ENCODE peak calls at places on chromosome 3, in seven cellular contexts. D, Q, M, N, L, I and V are unnamed samples.

GRCh38 chr3:127699946-127700300 is 27.2 kb downstream of the ABTB1 start:
- DNase-seq in D (no peak), Q (no peak), M (no peak), N (no peak), L (no peak), I (no peak), V (no peak)

GRCh38 chr3:3629911-3630310 is 169.3 kb upstream of the LRRN1 start:
- DNase-seq in D (no peak), Q (no peak), M (no peak), N (no peak), L (no peak), I (no peak), V (no peak)

GRCh38 chr3:151467069-151467468 is 6.2 kb upstream of the IGSF10 start:
- DNase-seq in D (no peak), Q (no peak), M (no peak), N (no peak), L (no peak), I (no peak), V (no peak)

GRCh38 chr3:122609798-122610559 is 32.5 kb downstream of the PARP15 start:
- DNase-seq in D (no peak), Q (no peak), M (no peak), N (no peak), L (peak; percentile 46), I (no peak), V (no peak)

GRCh38 chr3:56782900-56783299 is 18.8 kb downstream of the ARHGEF3 start:
- DNase-seq in D (no peak), Q (no peak), M (no peak), N (no peak), L (no peak), I (no peak), V (no peak)

GRCh38 chr3:160780246-160780645 is 24.2 kb downstream of the PPM1L start:
- DNase-seq in D (no peak), Q (no peak), M (no peak), N (no peak), L (no peak), I (no peak), V (no peak)

GRCh38 chr3:141557961-141558706 is 71.3 kb downstream of the RASA2 start:
- DNase-seq in D (no peak), Q (no peak), M (no peak), N (no peak), L (no peak), I (no peak), V (no peak)

GRCh38 chr3:120418866-120419490 is 31.8 kb downstream of the FSTL1 start:
- DNase-seq in D (no peak), Q (no peak), M (no peak), N (no peak), L (peak; percentile 34), I (peak; percentile 47), V (peak; percentile 42)

GRCh38 chr3:116338713-116339112 is 106.6 kb downstream of the LSAMP start:
- DNase-seq in D (no peak), Q (no peak), M (no peak), N (no peak), L (no peak), I (no peak), V (no peak)

GRCh38 chr3:193945126-193945525 is 190.8 kb upstream of the HES1 start:
- DNase-seq in D (no peak), Q (no peak), M (no peak), N (no peak), L (no peak), I (no peak), V (no peak)